ENCODE peak calls at places on chromosome 16, in eight cellular contexts. E is astrocyte of the hippocampus, H is progenitor cell of endocrine pancreas, V is AG09309, F is T-cell, N is colonic mucosa, G is fibroblast of gingiva, K is GOT3. Q is an unnamed sample.

GRCh38 chr16:13307255-13307654 is 405.9 kb downstream of the SHISA9 start:
- DNase-seq in G (peak; percentile 2), V (no peak), F (no peak), E (peak; percentile 94), N (no peak), H (no peak), K (no peak), Q (no peak)

GRCh38 chr16:3652373-3653037 is 2.0 kb upstream of the DNASE1 start:
- DNase-seq in G (no peak), N (no peak), V (no peak), K (no peak), H (no peak), E (no peak), F (no peak), Q (no peak)

GRCh38 chr16:54266363-54266955 is 20.1 kb downstream of the IRX3 start:
- DNase-seq in V (no peak), H (no peak), G (peak; percentile 78), F (no peak), K (no peak), N (no peak), E (no peak), Q (no peak)

GRCh38 chr16:79264237-79265104 is 336.1 kb downstream of the MAF start:
- DNase-seq in E (no peak), V (no peak), G (no peak), N (no peak), H (no peak), F (no peak), K (no peak), Q (no peak)

GRCh38 chr16:23134274-23134673 is 15.0 kb downstream of the USP31 start:
- DNase-seq in F (no peak), N (peak; percentile 64), V (no peak), E (no peak), H (no peak), G (no peak), K (no peak), Q (no peak)

GRCh38 chr16:56860226-56861020 is 4.6 kb upstream of the SLC12A3 start:
- DNase-seq in G (no peak), E (peak; percentile 19), N (no peak), F (peak; percentile 69), H (no peak), K (no peak), V (no peak), Q (no peak)

GRCh38 chr16:30018731-30019158 is 4.3 kb upstream of the C16orf92 start:
- DNase-seq in V (no peak), G (no peak), K (no peak), F (no peak), N (no peak), E (no peak), H (no peak), Q (no peak)

GRCh38 chr16:12393208-12393607 is 410.5 kb downstream of the CPPED1 start:
- DNase-seq in G (no peak), N (no peak), V (no peak), F (no peak), E (no peak), H (no peak), K (no peak), Q (no peak)

GRCh38 chr16:66919569-66920472 is 1.1 kb upstream of the CDH16 start:
- DNase-seq in F (no peak), N (no peak), G (no peak), H (no peak), E (peak; percentile 50), K (no peak), V (no peak), Q (no peak)

GRCh38 chr16:4392382-4393242 is 21.0 kb downstream of the VASN start:
- DNase-seq in K (no peak), N (no peak), G (peak; percentile 77), V (peak; percentile 68), F (no peak), H (no peak), E (no peak), Q (no peak)

GRCh38 chr16:54090602-54091001 is 196.0 kb downstream of the IRX3 start:
- DNase-seq in N (no peak), E (no peak), H (no peak), G (no peak), K (no peak), V (no peak), F (no peak), Q (no peak)

GRCh38 chr16:53041196-53041977 is 11.3 kb downstream of the CHD9NB start:
- DNase-seq in V (no peak), K (no peak), F (no peak), N (no peak), H (no peak), G (peak; percentile 62), E (no peak), Q (no peak)